ENCODE peak calls at places on chromosomes 11 and 22, in four cellular contexts. W is A549, U is right lobe of liver, C is endothelial cell of umbilical vein. X is an unnamed sample.
A peak's percentile ranks its signal among the peaks of the same experiment; 100 is the strongest.

GRCh38 chr11:15769203-15769602 is 587.1 kb downstream of the SOX6 start:
- DNase-seq in W (no peak), U (no peak), C (no peak), X (no peak)

GRCh38 chr11:2298795-2299747 is 2.6 kb downstream of the C11orf21 start:
- DNase-seq in W (peak; percentile 59), U (peak; percentile 48), C (no peak), X (peak; percentile 77)

GRCh38 chr11:9787981-9788521 is 124.2 kb downstream of the SWAP70 start:
- DNase-seq in W (no peak), U (no peak), C (no peak), X (no peak)

GRCh38 chr11:95262994-95263764 is 32.2 kb upstream of the SESN3 start:
- DNase-seq in W (no peak), U (no peak), C (no peak), X (no peak)

GRCh38 chr22:19287889-19288288 is 3.6 kb downstream of the CLTCL1 start:
- DNase-seq in W (peak; percentile 64), U (no peak), C (no peak), X (no peak)

GRCh38 chr11:72579816-72580647 is 94.2 kb downstream of the PDE2A start:
- DNase-seq in W (no peak), U (peak; percentile 24), C (no peak), X (peak; percentile 6)

GRCh38 chr11:114072978-114073377 is 13.5 kb downstream of the ZBTB16 start:
- DNase-seq in W (no peak), U (no peak), C (no peak), X (no peak)

GRCh38 chr11:116506446-116506845 is 266.3 kb downstream of the BUD13 start:
- DNase-seq in W (no peak), U (no peak), C (no peak), X (no peak)

GRCh38 chr11:122954455-122954854 is 27.2 kb downstream of the BSX start:
- DNase-seq in W (no peak), U (no peak), C (no peak), X (no peak)

GRCh38 chr11:67301951-67302516 is 1.3 kb upstream of the SSH3 start:
- DNase-seq in W (peak; percentile 59), U (peak; percentile 77), C (no peak), X (peak; percentile 90)

GRCh38 chr22:32265882-32266767 is 11.0 kb upstream of the SLC5A4 start:
- DNase-seq in W (peak; percentile 60), U (peak; percentile 75), C (peak; percentile 81), X (no peak)

GRCh38 chr11:117824571-117825537 is at the start of gene FXYD2:
- DNase-seq in W (no peak), U (peak; percentile 55), C (peak; percentile 44), X (peak; percentile 92)

GRCh38 chr22:47333625-47334024 is 571.2 kb downstream of the TBC1D22A start:
- DNase-seq in W (peak; percentile 55), U (peak; percentile 71), C (peak; percentile 61), X (no peak)

DNA sequence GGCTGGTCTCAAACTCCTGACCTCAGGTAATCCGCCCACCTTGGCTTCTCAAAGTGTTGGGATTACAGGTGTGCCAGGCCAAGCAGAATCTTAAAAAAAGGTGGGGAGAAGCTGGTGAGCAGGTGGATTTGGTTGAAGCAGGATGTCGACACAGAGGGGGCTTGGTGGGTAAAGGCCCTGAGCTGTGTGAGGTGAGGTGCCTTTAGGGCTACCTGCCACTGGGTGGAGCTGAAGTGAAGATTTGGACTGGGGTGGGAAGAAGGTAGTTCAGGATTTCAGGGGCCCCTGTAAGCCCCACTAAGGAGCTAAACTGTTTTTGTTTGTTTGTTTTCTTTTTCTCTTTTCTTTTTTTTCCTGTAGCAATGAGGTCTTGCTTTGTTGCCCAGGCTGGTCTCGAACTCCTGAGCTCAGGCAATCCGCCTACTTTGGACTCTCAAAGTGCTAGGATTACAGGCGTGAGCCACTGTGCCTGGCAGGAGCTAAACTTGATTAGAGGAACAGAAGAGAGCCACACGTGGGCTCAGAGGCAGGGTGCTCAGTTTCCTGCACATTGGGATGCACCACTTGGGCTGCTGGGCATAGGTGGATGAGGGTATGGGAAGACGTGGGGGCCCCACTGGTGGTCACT is 6.0 kb downstream of the P2RX6 start:
- DNase-seq in W (no peak), U (no peak), C (no peak), X (no peak)
- TF ChIP-seq CTCF in W (no peak), U (peak; percentile 14), C (peak; percentile 6), X (no peak)

GRCh38 chr22:49962012-49962750 is 1.6 kb downstream of the PIM3 start:
- DNase-seq in W (peak; percentile 85), U (peak; percentile 95), C (peak; percentile 96), X (peak; percentile 96)
- H3K4me1 ChIP-seq in W (peaks cover 42% of the 10 kb centered on the region), U (peaks cover 55% of the 10 kb centered on the region), C (peaks cover 27% of the 10 kb centered on the region), X (peaks cover 35% of the 10 kb centered on the region)

GRCh38 chr22:36998620-36999351 is 20.5 kb downstream of the TST start:
- DNase-seq in W (no peak), U (no peak), C (no peak), X (peak; percentile 31)
- TF ChIP-seq CTCF in W (no peak), U (no peak), C (no peak), X (peak; percentile 1)

GRCh38 chr11:14542384-14542783 is 22.2 kb upstream of the PSMA1 start:
- DNase-seq in W (no peak), U (no peak), C (peak; percentile 37), X (no peak)
- H3K4me1 ChIP-seq in W (peaks cover 4% of the 10 kb centered on the region), U (peaks cover 7% of the 10 kb centered on the region), C (no peaks in the 10 kb centered on the region), X (no peaks in the 10 kb centered on the region)

GRCh38 chr11:120336641-120337132 is 474 bp downstream of the ARHGEF12 start:
- DNase-seq in W (peak; percentile 39), U (peak; percentile 61), C (peak; percentile 51), X (no peak)

GRCh38 chr11:120335596-120335927 is 651 bp upstream of the ARHGEF12 start:
- DNase-seq in W (no peak), U (no peak), C (no peak), X (no peak)

GRCh38 chr11:120334894-120335462 is 1.2 kb upstream of the ARHGEF12 start:
- DNase-seq in W (peak; percentile 76), U (peak; percentile 66), C (peak; percentile 91), X (no peak)

GRCh38 chr11:120337133-120337895 is 1.1 kb downstream of the ARHGEF12 start:
- DNase-seq in W (no peak), U (peak; percentile 82), C (peak; percentile 58), X (peak; percentile 70)

GRCh38 chr11:120335928-120336640 is at the start of gene ARHGEF12:
- DNase-seq in W (peak; percentile 97), U (peak; percentile 97), C (peak; percentile 95), X (peak; percentile 98)
- TF ChIP-seq CTCF in W (peak; percentile 62), U (peak; percentile 21), C (peak; percentile 42), X (peak; percentile 10)

GRCh38 chr11:77633856-77634425 is 3.7 kb downstream of the CLNS1A start:
- DNase-seq in W (no peak), U (peak; percentile 50), C (no peak), X (no peak)

GRCh38 chr11:77634724-77635123 is 2.9 kb downstream of the CLNS1A start:
- DNase-seq in W (no peak), U (no peak), C (no peak), X (no peak)

DNA sequence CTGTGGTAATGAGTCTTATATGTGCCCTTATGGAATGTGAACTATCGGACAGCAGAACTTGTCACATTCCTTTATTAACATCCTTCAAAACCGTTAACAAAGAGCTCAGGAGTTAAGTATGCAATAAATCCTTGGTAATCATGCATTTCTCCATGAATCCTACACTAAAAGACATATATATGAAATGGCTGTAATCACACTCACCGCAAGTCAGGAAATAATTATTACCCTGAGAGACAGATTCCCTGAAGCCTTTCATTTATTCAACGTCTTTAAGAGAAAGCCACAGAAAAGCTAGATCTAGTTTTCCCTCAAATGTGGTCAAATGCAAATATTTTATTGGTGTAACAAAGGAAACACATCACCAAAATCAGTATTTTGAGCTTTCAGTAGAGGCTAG is 7.3 kb downstream of the CLNS1A start:
- DNase-seq in W (no peak), U (no peak), C (no peak), X (no peak)
- H3K4me1 ChIP-seq in W (no peaks in the 10 kb centered on the region), U (peaks cover 16% of the 10 kb centered on the region), C (no peaks in the 10 kb centered on the region), X (no peaks in the 10 kb centered on the region)

DNA sequence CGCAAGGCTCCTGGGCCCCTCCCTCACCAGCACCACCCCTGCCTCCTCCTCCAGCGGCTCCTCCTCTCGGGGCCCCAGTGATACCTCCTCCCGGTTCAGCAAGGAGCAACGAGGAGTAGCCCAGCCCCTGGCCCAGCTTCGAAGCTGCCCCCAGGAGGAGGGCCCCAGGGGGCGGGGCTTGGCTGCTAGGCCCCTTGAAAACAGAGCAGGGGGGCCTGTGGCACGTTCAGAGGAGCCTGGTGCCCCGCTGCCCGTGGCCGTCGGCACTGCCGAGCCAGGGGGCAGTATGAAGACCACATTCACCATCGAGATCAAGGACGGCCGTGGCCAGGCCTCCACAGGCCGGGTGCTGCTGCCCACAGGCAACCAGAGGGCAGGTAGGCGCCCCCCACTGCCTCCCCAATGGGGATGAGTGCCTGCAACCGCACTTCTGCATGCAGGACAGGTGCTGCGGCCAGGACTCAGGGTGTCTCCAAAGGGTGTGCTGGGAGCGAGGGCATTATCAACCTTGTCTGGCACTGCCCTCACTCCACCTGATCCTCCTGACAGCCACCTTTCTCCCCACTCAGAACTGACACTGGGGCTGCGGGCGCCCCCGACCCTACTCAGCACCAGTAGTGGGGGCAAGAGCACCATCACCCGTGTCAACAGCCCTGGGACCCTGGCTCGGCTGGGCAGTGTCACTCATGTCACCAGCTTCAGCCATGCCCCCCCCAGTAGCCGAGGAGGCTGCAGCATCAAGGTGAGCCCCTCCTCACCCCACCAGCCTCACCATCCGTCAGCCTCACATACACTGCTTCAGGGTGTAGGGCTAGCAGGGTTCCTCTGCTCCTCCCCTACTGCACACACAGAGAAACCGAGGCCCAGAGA is 10.2 kb downstream of the SMTN start:
- DNase-seq in W (no peak), U (no peak), C (no peak), X (no peak)
- TF ChIP-seq CTCF in W (no peak), U (no peak), C (no peak), X (no peak)

GRCh38 chr11:45162916-45163879 is 16.8 kb downstream of the PRDM11 start:
- DNase-seq in W (no peak), U (no peak), C (no peak), X (no peak)

GRCh38 chr11:45163956-45164575 is 17.6 kb downstream of the PRDM11 start:
- DNase-seq in W (no peak), U (no peak), C (peak; percentile 10), X (no peak)

GRCh38 chr11:45161252-45162063 is 15.0 kb downstream of the PRDM11 start:
- DNase-seq in W (no peak), U (peak; percentile 90), C (no peak), X (no peak)

GRCh38 chr11:45159781-45160365 is 13.4 kb downstream of the PRDM11 start:
- DNase-seq in W (no peak), U (no peak), C (no peak), X (no peak)

DNA sequence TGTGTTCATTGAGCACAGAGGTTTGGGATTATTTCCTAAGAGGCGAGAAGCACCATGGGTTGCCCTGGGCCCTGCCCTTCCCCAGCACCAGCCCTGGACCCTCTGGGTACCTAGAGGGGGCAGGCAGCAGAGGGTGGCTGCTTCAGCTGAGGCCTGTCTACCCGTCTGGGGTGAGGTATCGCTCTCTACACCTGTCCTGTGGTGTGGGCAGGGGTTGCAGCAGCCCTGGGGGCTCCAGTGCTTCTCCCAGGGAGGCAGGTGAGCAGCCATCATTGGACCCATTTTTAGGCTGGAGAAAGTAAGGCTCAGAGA is 15.6 kb downstream of the PRDM11 start:
- DNase-seq in W (no peak), U (no peak), C (no peak), X (no peak)
- H3K4me1 ChIP-seq in W (no peaks in the 10 kb centered on the region), U (peaks cover 10% of the 10 kb centered on the region), C (no peaks in the 10 kb centered on the region), X (peaks cover 26% of the 10 kb centered on the region)

GRCh38 chr11:119389611-119390254 is 8.2 kb upstream of the USP2 start:
- DNase-seq in W (no peak), U (no peak), C (no peak), X (no peak)
- TF ChIP-seq CTCF in W (no peak), U (peak; percentile 14), C (no peak), X (no peak)

X was measured in kidney.